ENCODE peak calls at places on chromosomes 1 and 21, in eight cellular contexts. N is type B pancreatic cell, K is left ventricle myocardium inferior, W is AG04449, P is tibial artery, Y is neural crest cell, E is MCF 10A, R is cardiac fibroblast. C is an unnamed sample.
A peak's percentile ranks its signal among the peaks of the same experiment; 100 is the strongest.

GRCh38 chr1:25098717-25099116 is 133.6 kb downstream of the SYF2 start:
- DNase-seq in W (no peak), P (no peak), Y (no peak), K (no peak), R (no peak), E (no peak), N (no peak), C (no peak)

GRCh38 chr1:164718821-164719220 is 159.8 kb downstream of the PBX1 start:
- DNase-seq in K (no peak), N (no peak), R (peak; percentile 59), P (no peak), W (no peak), E (no peak), Y (no peak), C (no peak)

GRCh38 chr1:152398812-152399698 is 15.0 kb downstream of the CRNN start:
- DNase-seq in W (no peak), K (no peak), N (no peak), P (no peak), R (peak; percentile 31), E (peak; percentile 73), Y (no peak), C (no peak)

GRCh38 chr1:11193376-11193775 is 4.2 kb downstream of the ANGPTL7 start:
- DNase-seq in W (no peak), P (no peak), K (no peak), Y (no peak), E (no peak), N (no peak), R (no peak), C (no peak)

GRCh38 chr1:210711825-210712224 is 383.1 kb downstream of the HHAT start:
- DNase-seq in R (no peak), N (no peak), Y (no peak), W (no peak), E (peak; percentile 39), P (no peak), K (no peak), C (no peak)

GRCh38 chr1:234551032-234551378 is 59.0 kb downstream of the IRF2BP2 start:
- DNase-seq in N (no peak), R (no peak), P (no peak), E (no peak), Y (no peak), W (no peak), K (no peak), C (no peak)

GRCh38 chr1:160781914-160782689 is 13.9 kb upstream of the LY9 start:
- DNase-seq in R (no peak), N (no peak), W (no peak), P (no peak), Y (no peak), K (no peak), E (no peak), C (no peak)

GRCh38 chr21:25927195-25927880 is 192.6 kb downstream of the GABPA start:
- DNase-seq in W (no peak), N (no peak), Y (no peak), R (no peak), P (no peak), E (no peak), K (no peak), C (no peak)

GRCh38 chr1:117370509-117370908 is 3.3 kb downstream of the MAN1A2 start:
- DNase-seq in W (no peak), R (no peak), P (no peak), K (no peak), Y (no peak), E (no peak), N (no peak), C (no peak)

GRCh38 chr1:86705633-86705985 is 1.2 kb downstream of the SH3GLB1 start:
- DNase-seq in N (no peak), W (no peak), K (no peak), Y (no peak), R (peak; percentile 37), E (peak; percentile 40), P (no peak), C (no peak)

GRCh38 chr1:220786337-220787068 is at the start of gene MTARC1:
- DNase-seq in N (peak; percentile 78), E (peak; percentile 76), P (no peak), K (peak; percentile 83), R (peak; percentile 62), Y (peak; percentile 70), W (no peak), C (no peak)

GRCh38 chr1:212074856-212075255 is 39.3 kb downstream of the DTL start:
- DNase-seq in K (no peak), R (no peak), E (no peak), W (no peak), Y (no peak), P (no peak), N (no peak), C (no peak)

GRCh38 chr1:24385160-24385939 is 28.2 kb downstream of the STPG1 start:
- DNase-seq in P (no peak), Y (no peak), N (no peak), E (peak; percentile 79), W (no peak), R (peak; percentile 46), K (no peak), C (no peak)

GRCh38 chr1:235313931-235314678 is 13.9 kb downstream of the ARID4B start:
- DNase-seq in P (no peak), N (no peak), K (no peak), E (no peak), Y (no peak), R (peak; percentile 8), W (no peak), C (no peak)

GRCh38 chr1:147892731-147893214 is 9.8 kb upstream of the GJA8 start:
- DNase-seq in N (no peak), E (peak; percentile 77), Y (no peak), R (peak; percentile 77), W (peak; percentile 19), K (no peak), P (no peak), C (no peak)

GRCh38 chr1:145751491-145752021 is 32.3 kb downstream of the CD160 start:
- DNase-seq in W (peak; percentile 84), P (no peak), Y (no peak), N (no peak), R (peak; percentile 83), K (no peak), E (peak; percentile 50), C (peak; percentile 27)

GRCh38 chr21:37532868-37533780 is 166.6 kb downstream of the DYRK1A start:
- DNase-seq in E (peak; percentile 91), R (peak; percentile 10), W (no peak), P (no peak), K (no peak), Y (no peak), N (no peak), C (peak; percentile 78)

DNA sequence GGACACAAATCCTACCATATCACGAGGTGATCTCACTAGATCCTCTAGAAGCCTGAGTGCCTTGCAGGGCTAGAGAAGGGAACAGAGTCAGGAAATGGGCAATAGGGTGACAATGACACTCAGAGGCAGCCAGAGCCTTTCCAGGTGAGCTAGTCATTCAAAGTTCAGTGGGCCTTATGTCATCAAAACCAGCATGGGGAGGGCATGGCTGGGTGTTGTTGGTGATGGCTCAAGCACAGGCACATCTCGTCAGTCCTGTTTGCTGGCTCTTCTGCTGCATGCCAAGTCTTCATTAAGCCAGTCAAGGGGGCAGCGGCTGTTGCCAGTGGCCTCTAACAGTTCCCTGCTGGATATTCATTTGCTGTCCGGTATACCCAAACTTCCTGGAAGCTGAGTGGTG is 99.6 kb upstream of the USP24 start:
- DNase-seq in W (no peak), K (no peak), E (no peak), R (no peak), P (no peak), Y (no peak), N (no peak), C (no peak)
- TF ChIP-seq CTCF in W (no peak), K (no peak), E (no peak), R (no peak), P (no peak), Y (no peak), N (no peak), C (no peak)

DNA sequence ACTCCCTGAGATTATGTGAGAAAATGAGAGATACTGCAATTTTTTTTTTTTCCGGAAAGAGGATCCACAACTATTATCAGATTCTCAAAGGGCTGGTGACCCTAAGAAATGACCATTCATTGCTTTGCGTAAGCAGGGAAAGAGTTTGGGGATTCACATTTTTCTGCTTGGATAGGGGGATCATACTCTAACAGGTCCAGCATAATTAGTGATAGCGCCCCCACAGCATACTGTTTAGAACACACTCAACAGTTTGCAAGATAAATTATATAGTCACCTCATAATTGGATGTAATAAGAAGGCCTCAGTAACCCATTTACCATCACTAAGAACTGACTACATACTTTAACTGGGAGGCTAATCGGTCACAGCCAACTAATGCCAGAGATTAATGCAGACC is 1.9 kb downstream of the CCT3 start:
- DNase-seq in E (peak; percentile 32), P (no peak), K (no peak), N (no peak), R (no peak), Y (no peak), W (no peak), C (peak; percentile 9)
- TF ChIP-seq CTCF in E (peak; percentile 24), P (no peak), K (no peak), N (peak; percentile 51), R (no peak), Y (peak; percentile 29), W (no peak), C (peak; percentile 43)

DNA sequence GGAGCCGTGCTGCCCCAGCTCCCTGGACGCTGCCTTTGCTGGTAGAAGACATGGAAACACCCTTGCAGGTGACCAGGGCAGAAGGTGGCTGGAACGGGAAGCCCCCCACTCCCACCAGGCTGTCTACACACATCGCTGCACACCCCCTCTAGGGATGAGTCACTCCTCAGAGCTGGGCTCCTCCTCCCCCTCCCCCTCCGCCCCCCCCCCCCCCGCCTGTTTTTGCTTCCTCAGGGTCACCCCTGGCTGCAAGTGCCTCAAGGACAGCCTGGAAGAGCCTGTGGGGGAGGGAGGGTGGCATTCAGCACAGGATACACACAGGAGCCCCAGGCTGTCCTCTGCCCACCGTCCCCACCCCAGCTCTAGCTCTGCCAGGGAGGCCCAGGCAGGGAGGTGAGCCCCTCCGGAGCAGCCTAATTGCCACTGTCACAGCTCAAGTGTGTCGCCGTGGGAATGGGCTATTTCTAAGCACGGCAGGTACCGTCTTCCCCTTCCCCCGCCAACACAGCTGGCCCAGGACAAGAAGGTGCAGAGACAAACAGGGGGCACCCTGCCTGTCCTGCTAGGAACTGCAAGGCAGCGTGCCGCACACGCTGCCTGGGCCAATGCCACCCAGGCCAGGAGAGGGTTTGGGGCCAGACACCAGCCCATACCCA is 2.5 kb downstream of the FNDC10 start:
- DNase-seq in N (no peak), Y (no peak), W (no peak), K (no peak), P (no peak), R (no peak), E (no peak), C (no peak)
- TF ChIP-seq CTCF in N (peak; percentile 56), Y (peak; percentile 48), W (peak; percentile 45), K (peak; percentile 46), P (no peak), R (peak; percentile 59), E (peak; percentile 30), C (peak; percentile 53)

DNA sequence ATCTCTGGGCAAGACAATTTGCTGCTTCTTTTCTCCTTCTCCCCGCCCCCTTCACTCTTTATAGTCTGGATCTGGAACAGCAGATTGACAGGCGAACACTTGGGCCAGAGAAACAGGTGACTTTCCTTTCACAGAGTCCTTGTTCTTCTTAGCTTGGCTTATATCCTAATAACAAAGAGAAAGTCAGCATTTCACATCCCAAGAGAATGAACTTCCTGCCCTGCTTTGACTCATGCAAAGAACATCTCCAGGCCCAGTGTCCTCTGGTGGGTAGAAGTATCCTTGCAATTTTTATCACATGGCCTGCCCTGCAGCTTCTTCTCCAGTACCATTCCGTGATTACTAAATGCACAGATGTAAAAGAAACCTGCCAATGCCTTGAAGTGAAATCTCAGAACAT is 764.4 kb downstream of the ADGRL2 start:
- DNase-seq in W (peak; percentile 49), N (no peak), K (no peak), E (peak; percentile 80), R (peak; percentile 66), P (no peak), Y (no peak), C (peak; percentile 50)
- TF ChIP-seq CTCF in W (peak; percentile 6), N (no peak), K (peak; percentile 30), E (no peak), R (peak; percentile 44), P (no peak), Y (no peak), C (no peak)

C was measured in retinal pigment epithelial cell.